ENCODE peak calls at places on chromosomes 11 and 22, in seven cellular contexts. R, Q, K, A, S, J and P are unnamed samples.

GRCh38 chr11:126546694-126547093 is 191.2 kb downstream of the ST3GAL4 start:
- DNase-seq in Q (no peak), S (no peak), K (no peak), J (no peak), R (no peak), A (no peak), P (no peak)

GRCh38 chr11:11263238-11264030 is 89.6 kb downstream of the CSNK2A3 start:
- DNase-seq in R (no peak), K (no peak), A (no peak), S (no peak), Q (peak; percentile 17), J (no peak), P (peak; percentile 84)

GRCh38 chr22:39296981-39297489 is 22.4 kb downstream of the RPL3 start:
- DNase-seq in J (no peak), R (no peak), Q (no peak), K (no peak), S (no peak), A (no peak), P (no peak)

GRCh38 chr11:47917643-47918369 is 62.6 kb upstream of the PTPRJ start:
- DNase-seq in R (peak; percentile 58), J (peak; percentile 71), A (peak; percentile 98), K (peak; percentile 82), Q (peak; percentile 35), S (no peak), P (peak; percentile 94)

GRCh38 chr11:43934359-43935130 is 7.9 kb upstream of the C11orf96 start:
- DNase-seq in J (no peak), R (no peak), A (no peak), Q (no peak), K (no peak), S (no peak), P (peak; percentile 50)

GRCh38 chr11:3132271-3132781 is 32.8 kb downstream of the OSBPL5 start:
- DNase-seq in S (no peak), Q (no peak), J (no peak), A (no peak), R (no peak), K (no peak), P (peak; percentile 70)

GRCh38 chr11:109309153-109309552 is 112.8 kb upstream of the C11orf87 start:
- DNase-seq in S (no peak), R (no peak), A (no peak), J (peak; percentile 68), K (no peak), Q (no peak), P (no peak)

GRCh38 chr11:107999759-108000455 is 8.8 kb upstream of the CUL5 start:
- DNase-seq in J (no peak), K (no peak), A (no peak), R (no peak), S (peak; percentile 38), Q (peak; percentile 18), P (peak; percentile 39)

GRCh38 chr22:44351685-44352377 is 39.1 kb upstream of the SHISAL1 start:
- DNase-seq in R (no peak), S (no peak), Q (no peak), A (peak; percentile 86), K (peak; percentile 40), J (peak; percentile 59), P (no peak)

GRCh38 chr11:115208808-115209259 is 295.4 kb downstream of the CADM1 start:
- DNase-seq in S (no peak), J (no peak), Q (no peak), R (no peak), K (no peak), A (no peak), P (no peak)

GRCh38 chr11:12900496-12900895 is 108.6 kb upstream of the RASSF10 start:
- DNase-seq in K (no peak), Q (peak; percentile 46), J (peak; percentile 79), S (no peak), R (no peak), A (peak; percentile 55), P (no peak)

GRCh38 chr11:33893711-33894401 is 2.0 kb upstream of the LMO2 start:
- DNase-seq in Q (no peak), R (no peak), J (no peak), S (peak; percentile 77), K (no peak), A (no peak), P (no peak)

GRCh38 chr11:73401217-73401923 is 25.2 kb downstream of the RELT start:
- DNase-seq in J (no peak), Q (no peak), S (no peak), K (no peak), R (no peak), A (no peak), P (no peak)

GRCh38 chr11:269146-269890 is 8.9 kb upstream of the NLRP6 start:
- DNase-seq in Q (peak; percentile 56), A (no peak), K (peak; percentile 16), R (no peak), S (peak; percentile 94), J (no peak), P (peak; percentile 91)

GRCh38 chr11:124747406-124748099 is 4.5 kb downstream of the VSIG2 start:
- DNase-seq in S (no peak), R (no peak), J (no peak), Q (no peak), K (no peak), A (no peak), P (no peak)
- H3K4me3 ChIP-seq in S (peak overlapping the region; percentile 99), R (no peak overlapping the region), J (no peak overlapping the region), Q (no peak overlapping the region), K (no peak overlapping the region), A (no peak overlapping the region), P (no peak overlapping the region)

DNA sequence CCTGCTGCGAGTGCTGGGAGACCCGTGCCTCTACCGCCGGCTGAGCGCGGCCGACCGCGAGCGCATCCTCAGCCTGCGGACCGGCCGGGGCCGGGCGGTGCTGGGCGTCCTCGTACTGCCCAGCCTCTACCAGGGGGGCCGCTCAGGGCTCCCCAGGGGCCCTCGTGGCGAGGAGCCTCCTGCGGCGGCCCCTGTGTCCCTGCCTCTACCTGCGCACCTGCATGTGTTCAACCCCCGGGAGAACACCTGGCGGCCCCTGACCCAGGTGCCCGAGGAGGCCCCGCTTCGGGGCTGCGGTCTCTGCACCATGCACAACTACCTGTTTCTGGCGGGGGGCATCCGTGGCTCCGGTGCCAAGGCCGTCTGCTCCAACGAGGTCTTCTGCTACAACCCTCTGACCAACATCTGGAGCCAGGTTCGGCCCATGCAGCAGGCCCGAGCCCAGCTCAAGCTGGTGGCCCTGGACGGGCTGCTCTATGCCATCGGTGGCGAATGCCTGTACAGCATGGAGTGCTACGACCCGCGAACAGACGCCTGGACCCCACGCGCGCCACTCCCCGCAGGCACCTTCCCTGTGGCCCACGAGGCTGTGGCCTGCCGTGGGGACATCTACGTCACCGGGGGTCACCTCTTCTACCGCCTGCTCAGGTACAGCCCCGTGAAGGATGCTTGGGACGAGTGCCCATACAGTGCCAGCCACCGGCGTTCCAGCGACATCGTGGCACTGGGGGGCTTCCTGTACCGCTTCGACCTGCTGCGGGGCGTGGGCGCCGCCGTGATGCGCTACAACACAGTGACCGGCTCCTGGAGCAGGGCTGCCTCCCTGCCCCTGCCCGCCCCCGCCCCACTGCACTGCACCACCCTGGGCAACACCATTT is 3.5 kb downstream of the KLHDC7B start:
- DNase-seq in K (no peak), R (no peak), Q (no peak), A (no peak), S (no peak), J (no peak), P (no peak)
- H3K4me3 ChIP-seq in K (no peak overlapping the region), R (peak overlapping the region; percentile 39), Q (peak overlapping the region; percentile 35), A (no peak overlapping the region), S (peak overlapping the region; percentile 69), J (no peak overlapping the region), P (no peak overlapping the region)

GRCh38 chr11:75428989-75429640 is 3.9 kb downstream of the KLHL35 start:
- DNase-seq in Q (no peak), A (no peak), R (no peak), S (no peak), J (no peak), K (no peak), P (no peak)

GRCh38 chr11:75431533-75432525 is 1.2 kb downstream of the KLHL35 start:
- DNase-seq in A (no peak), Q (no peak), K (no peak), S (no peak), J (no peak), R (no peak), P (no peak)

GRCh38 chr11:75429641-75429901 is 3.4 kb downstream of the KLHL35 start:
- DNase-seq in R (no peak), Q (no peak), S (no peak), K (no peak), J (no peak), A (no peak), P (no peak)

GRCh38 chr11:75430692-75431532 is 2.1 kb downstream of the KLHL35 start:
- DNase-seq in J (no peak), Q (no peak), S (no peak), R (no peak), K (no peak), A (no peak), P (no peak)

GRCh38 chr11:75429902-75430691 is 2.9 kb downstream of the KLHL35 start:
- DNase-seq in J (no peak), R (no peak), Q (peak; percentile 69), S (peak; percentile 70), K (peak; percentile 80), A (no peak), P (no peak)
- H3K4me3 ChIP-seq in J (peak overlapping the region; percentile 41), R (peak overlapping the region; percentile 76), Q (no peak overlapping the region), S (peak overlapping the region; percentile 54), K (peak overlapping the region; percentile 50), A (peak overlapping the region; percentile 44), P (no peak overlapping the region)

GRCh38 chr11:86931059-86931964 is 23.9 kb downstream of the FZD4 start:
- DNase-seq in J (no peak), R (no peak), S (no peak), K (no peak), A (no peak), Q (no peak), P (no peak)
- H3K4me3 ChIP-seq in J (no peak overlapping the region), R (no peak overlapping the region), S (no peak overlapping the region), K (no peak overlapping the region), A (no peak overlapping the region), Q (no peak overlapping the region), P (no peak overlapping the region)

GRCh38 chr22:50191041-50191740 is 5.5 kb downstream of the TRABD start:
- DNase-seq in R (no peak), A (no peak), K (no peak), J (no peak), Q (peak; percentile 58), S (peak; percentile 93), P (no peak)
- H3K4me3 ChIP-seq in R (peak overlapping the region; percentile 65), A (peak overlapping the region; percentile 42), K (no peak overlapping the region), J (peak overlapping the region; percentile 27), Q (peak overlapping the region; percentile 27), S (peak overlapping the region; percentile 56), P (no peak overlapping the region)

DNA sequence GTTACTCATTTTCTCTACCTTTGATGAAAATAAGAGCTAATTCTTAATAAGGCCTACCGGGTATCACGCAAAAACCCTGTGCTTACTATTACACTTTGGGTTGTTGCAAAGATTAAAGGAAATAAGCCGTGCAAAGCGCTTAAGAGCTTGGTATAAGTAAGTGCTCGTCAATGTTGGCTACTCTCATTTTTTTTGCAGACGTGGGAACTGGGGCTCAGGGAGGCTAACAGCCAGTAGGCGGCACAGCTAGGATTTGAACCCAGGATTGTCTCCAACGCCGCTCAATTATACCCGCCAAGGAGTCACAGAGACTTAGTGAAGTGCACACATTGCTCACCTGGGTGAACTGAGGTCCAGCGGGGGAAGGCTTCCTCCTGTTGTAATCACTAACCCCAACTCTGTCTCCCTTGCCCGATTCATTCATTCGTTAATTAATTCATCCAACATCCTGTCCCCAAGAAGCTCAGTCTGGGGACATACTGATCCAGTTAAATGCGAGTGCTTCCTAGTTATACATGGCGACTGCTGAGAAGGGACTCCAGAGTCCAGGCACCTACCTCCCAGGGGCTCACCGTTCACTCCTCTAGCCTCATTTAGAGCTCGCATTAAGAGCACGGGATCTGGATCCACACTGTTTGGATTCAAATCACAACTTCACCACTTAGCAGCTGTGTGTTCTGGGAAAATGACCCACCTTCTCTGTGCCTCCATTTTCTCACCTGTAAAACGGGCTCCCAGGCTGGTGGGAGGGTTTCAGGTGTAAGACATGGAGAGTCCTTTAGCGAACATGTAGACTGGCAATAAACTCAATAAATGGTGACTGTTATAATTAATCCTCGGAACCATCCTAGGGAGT is 869 bp upstream of the MTFP1 start:
- DNase-seq in R (no peak), S (no peak), K (no peak), Q (peak; percentile 47), J (no peak), A (no peak), P (no peak)
- H3K4me3 ChIP-seq in R (peak overlapping the region; percentile 85), S (peak overlapping the region; percentile 66), K (peak overlapping the region; percentile 85), Q (peak overlapping the region; percentile 28), J (peak overlapping the region; percentile 65), A (peak overlapping the region; percentile 69), P (no peak overlapping the region)